ENCODE peak calls at places on chromosome 15, in seven cellular contexts. O is iris pigment epithelial cell; L is fibroblast of pulmonary artery; B is GM03348; W is PC-9; P is ELF-1; G is activated T-cell treated with anti-CD3 and anti-CD28 coated beads, Interleukin-2, amount 50 U/mL, for 72 hours. E is an unnamed sample.

GRCh38 chr15:44735482-44736260 is 657 bp upstream of the TRIM69 start:
- DNase-seq in O (no peak), L (peak; percentile 48), B (no peak), W (no peak), P (no peak), G (peak; percentile 66), E (peak; percentile 33)

GRCh38 chr15:85752591-85752990 is 42.1 kb downstream of the KLHL25 start:
- DNase-seq in O (no peak), L (no peak), B (no peak), W (no peak), P (no peak), G (no peak), E (no peak)

GRCh38 chr15:53962646-53963561 is 15.3 kb upstream of the UNC13C start:
- DNase-seq in O (peak; percentile 17), L (peak; percentile 37), B (no peak), W (no peak), P (peak; percentile 7), G (peak; percentile 16), E (peak; percentile 5)

GRCh38 chr15:68789921-68790575 is 30.6 kb downstream of the ANP32A start:
- DNase-seq in O (peak; percentile 64), L (peak; percentile 20), B (no peak), W (no peak), P (peak; percentile 96), G (no peak), E (no peak)

GRCh38 chr15:58409861-58410260 is 21.9 kb upstream of the LIPC start:
- DNase-seq in O (no peak), L (no peak), B (peak; percentile 20), W (no peak), P (no peak), G (no peak), E (no peak)

GRCh38 chr15:100687532-100688215 is 85.3 kb downstream of the ASB7 start:
- DNase-seq in O (peak; percentile 78), L (peak; percentile 88), B (peak; percentile 73), W (peak; percentile 90), P (no peak), G (no peak), E (no peak)

GRCh38 chr15:52118969-52119749 is 6.6 kb upstream of the BCL2L10 start:
- DNase-seq in O (no peak), L (no peak), B (no peak), W (no peak), P (no peak), G (no peak), E (no peak)

GRCh38 chr15:33142708-33143107 is 51.8 kb downstream of the FMN1 start:
- DNase-seq in O (no peak), L (no peak), B (no peak), W (no peak), P (no peak), G (no peak), E (no peak)

GRCh38 chr15:98754283-98755022 is 106.1 kb downstream of the IGF1R start:
- DNase-seq in O (peak; percentile 58), L (peak; percentile 49), B (peak; percentile 32), W (no peak), P (peak; percentile 25), G (no peak), E (no peak)

GRCh38 chr15:57281357-57281756 is 94.9 kb upstream of the CGNL1 start:
- DNase-seq in O (no peak), L (no peak), B (no peak), W (no peak), P (no peak), G (no peak), E (no peak)

GRCh38 chr15:79952329-79952728 is 18.7 kb downstream of the BCL2A1 start:
- DNase-seq in O (no peak), L (no peak), B (no peak), W (no peak), P (no peak), G (no peak), E (no peak)

GRCh38 chr15:68106656-68107055 is 52.5 kb downstream of the PIAS1 start:
- DNase-seq in O (peak; percentile 54), L (peak; percentile 32), B (peak; percentile 35), W (no peak), P (no peak), G (no peak), E (no peak)